ENCODE peak calls at places on chromosomes 13 and 19, in six cellular contexts. One of them, this sample, is unnamed.
A peak's percentile ranks its signal among the peaks of the same experiment; 100 is the strongest.

GRCh38 chr19:54518844-54519243 is 16.2 kb downstream of the LAIR2 start:
- DNase-seq in tibial nerve: no peak
- DNase-seq in stomach: no peak
- DNase-seq in upper lobe of left lung: no peak
- DNase-seq in ovary: no peak
- DNase-seq in K562: peak; percentile 70
- DNase-seq in this sample: no peak

GRCh38 chr19:33557720-33558119 is 36.1 kb upstream of the PEPD start:
- DNase-seq in tibial nerve: no peak
- DNase-seq in stomach: no peak
- DNase-seq in upper lobe of left lung: no peak
- DNase-seq in ovary: no peak
- DNase-seq in K562: no peak
- DNase-seq in this sample: no peak

GRCh38 chr19:13974073-13974472 is 21.8 kb downstream of the DCAF15 start:
- DNase-seq in tibial nerve: no peak
- DNase-seq in stomach: peak; percentile 47
- DNase-seq in upper lobe of left lung: no peak
- DNase-seq in ovary: no peak
- DNase-seq in K562: peak; percentile 78
- DNase-seq in this sample: peak; percentile 32

GRCh38 chr19:56836059-56836458 is 4.5 kb downstream of the PEG3 start:
- DNase-seq in tibial nerve: no peak
- DNase-seq in stomach: no peak
- DNase-seq in upper lobe of left lung: no peak
- DNase-seq in ovary: no peak
- DNase-seq in K562: no peak
- DNase-seq in this sample: no peak

GRCh38 chr19:31356587-31357314 is 7.5 kb upstream of the TSHZ3 start:
- DNase-seq in tibial nerve: no peak
- DNase-seq in stomach: no peak
- DNase-seq in upper lobe of left lung: peak; percentile 47
- DNase-seq in ovary: no peak
- DNase-seq in K562: peak; percentile 73
- DNase-seq in this sample: no peak

GRCh38 chr13:114002009-114002544 is 28.2 kb upstream of the C13orf46 start:
- DNase-seq in tibial nerve: no peak
- DNase-seq in stomach: peak; percentile 60
- DNase-seq in upper lobe of left lung: no peak
- DNase-seq in ovary: no peak
- DNase-seq in K562: no peak
- DNase-seq in this sample: no peak

GRCh38 chr13:22061371-22061805 is 390.5 kb downstream of the FGF9 start:
- DNase-seq in tibial nerve: no peak
- DNase-seq in stomach: no peak
- DNase-seq in upper lobe of left lung: no peak
- DNase-seq in ovary: no peak
- DNase-seq in K562: no peak
- DNase-seq in this sample: no peak

GRCh38 chr13:94192576-94192975 is 286.9 kb downstream of the DCT start:
- DNase-seq in tibial nerve: peak; percentile 30
- DNase-seq in stomach: no peak
- DNase-seq in upper lobe of left lung: peak; percentile 29
- DNase-seq in ovary: no peak
- DNase-seq in K562: no peak
- DNase-seq in this sample: peak; percentile 13

GRCh38 chr19:4518345-4519171 is at the start of gene PLIN4:
- DNase-seq in tibial nerve: no peak
- DNase-seq in stomach: peak; percentile 89
- DNase-seq in upper lobe of left lung: no peak
- DNase-seq in ovary: peak; percentile 96
- DNase-seq in K562: no peak
- DNase-seq in this sample: peak; percentile 24

GRCh38 chr13:70178346-70178745 is 70.1 kb upstream of the KLHL1 start:
- DNase-seq in tibial nerve: no peak
- DNase-seq in stomach: no peak
- DNase-seq in upper lobe of left lung: no peak
- DNase-seq in ovary: no peak
- DNase-seq in K562: no peak
- DNase-seq in this sample: no peak

GRCh38 chr13:35598790-35599369 is 122.4 kb upstream of the MAB21L1 start:
- DNase-seq in tibial nerve: no peak
- DNase-seq in stomach: no peak
- DNase-seq in upper lobe of left lung: no peak
- DNase-seq in ovary: no peak
- DNase-seq in K562: no peak
- DNase-seq in this sample: no peak

GRCh38 chr19:610801-611505 is 21.3 kb downstream of the HCN2 start:
- DNase-seq in tibial nerve: peak; percentile 61
- DNase-seq in stomach: peak; percentile 38
- DNase-seq in upper lobe of left lung: peak; percentile 23
- DNase-seq in ovary: no peak
- DNase-seq in K562: peak; percentile 85
- DNase-seq in this sample: peak; percentile 58

DNA sequence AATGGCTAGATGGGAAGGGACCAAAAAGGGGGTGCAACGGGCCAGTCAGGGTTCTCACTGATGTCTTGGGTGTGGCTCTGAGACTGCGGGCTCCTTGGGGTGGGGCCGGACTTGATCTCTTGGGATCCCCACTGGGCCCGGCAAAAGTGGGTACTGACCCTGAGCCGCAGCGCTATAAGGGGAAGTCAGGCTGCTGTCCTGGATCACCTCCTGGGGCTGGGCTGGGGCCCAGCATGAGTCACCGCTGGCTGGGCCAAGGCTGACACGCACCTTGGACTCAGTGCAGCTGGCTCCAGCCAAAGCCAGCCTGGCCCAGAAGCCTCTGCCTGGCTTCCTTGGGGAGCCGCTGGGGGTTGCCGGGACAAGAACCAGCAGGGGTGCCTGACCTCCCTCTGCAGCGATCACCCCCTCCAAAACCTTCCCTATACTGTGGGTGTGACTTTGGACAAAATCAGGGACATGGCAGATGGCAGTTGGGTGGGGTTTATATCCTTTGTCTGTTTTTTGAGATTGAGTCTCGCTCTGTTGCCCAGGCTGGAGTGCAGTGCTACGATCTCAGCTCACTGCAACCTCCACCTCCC is 614 bp upstream of the IQCN start:
- DNase-seq in tibial nerve: peak; percentile 76
- DNase-seq in stomach: peak; percentile 89
- DNase-seq in upper lobe of left lung: peak; percentile 85
- DNase-seq in ovary: peak; percentile 95
- DNase-seq in K562: peak; percentile 75
- DNase-seq in this sample: peak; percentile 81
- TF ChIP-seq EP300 in tibial nerve: peak; percentile 81
- TF ChIP-seq EP300 in stomach: peak; percentile 48
- TF ChIP-seq EP300 in upper lobe of left lung: no peak
- TF ChIP-seq EP300 in ovary: peak; percentile 17
- TF ChIP-seq EP300 in K562: peak; percentile 7
- TF ChIP-seq EP300 in this sample: no peak

GRCh38 chr19:11798391-11799296 is at the start of gene ZNF491:
- DNase-seq in tibial nerve: peak; percentile 86
- DNase-seq in stomach: peak; percentile 94
- DNase-seq in upper lobe of left lung: peak; percentile 97
- DNase-seq in ovary: peak; percentile 92
- DNase-seq in K562: peak; percentile 88
- DNase-seq in this sample: no peak
- TF ChIP-seq EP300 in tibial nerve: peak; percentile 88
- TF ChIP-seq EP300 in stomach: no peak
- TF ChIP-seq EP300 in upper lobe of left lung: no peak
- TF ChIP-seq EP300 in ovary: no peak
- TF ChIP-seq EP300 in K562: no peak
- TF ChIP-seq EP300 in this sample: no peak

DNA sequence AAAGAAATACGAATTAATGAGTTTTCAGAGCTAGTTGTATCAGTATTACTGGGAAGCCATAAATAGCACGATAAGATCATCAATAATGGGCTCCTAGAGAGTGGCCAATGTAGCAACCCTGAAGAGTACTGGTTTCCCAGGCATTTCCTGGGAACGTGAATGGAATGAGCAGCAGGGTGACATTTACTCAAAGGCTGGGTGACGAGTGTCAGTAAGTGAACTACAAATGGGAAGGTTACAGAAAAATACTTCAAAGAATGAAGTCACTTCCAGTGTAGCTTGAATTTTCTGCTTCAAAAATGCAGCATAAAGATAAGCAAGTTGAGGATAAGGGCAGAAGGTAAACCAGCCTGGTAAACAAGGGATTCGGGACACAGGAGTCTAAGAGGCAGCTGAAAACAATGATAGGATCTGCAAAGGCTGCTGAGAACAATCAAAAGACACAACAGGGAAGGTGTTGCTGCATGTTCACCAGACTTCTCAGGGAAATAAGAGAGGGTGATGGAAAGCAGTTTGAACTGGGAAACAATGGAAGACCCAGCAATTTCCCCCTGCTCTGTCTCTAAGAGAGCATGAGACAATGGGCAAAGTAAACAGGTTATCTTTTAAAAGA is 48.6 kb upstream of the POSTN start:
- DNase-seq in tibial nerve: no peak
- DNase-seq in stomach: no peak
- DNase-seq in upper lobe of left lung: no peak
- DNase-seq in ovary: no peak
- DNase-seq in K562: no peak
- DNase-seq in this sample: no peak
- TF ChIP-seq EP300 in tibial nerve: no peak
- TF ChIP-seq EP300 in stomach: no peak
- TF ChIP-seq EP300 in upper lobe of left lung: no peak
- TF ChIP-seq EP300 in ovary: no peak
- TF ChIP-seq EP300 in K562: no peak
- TF ChIP-seq EP300 in this sample: no peak

DNA sequence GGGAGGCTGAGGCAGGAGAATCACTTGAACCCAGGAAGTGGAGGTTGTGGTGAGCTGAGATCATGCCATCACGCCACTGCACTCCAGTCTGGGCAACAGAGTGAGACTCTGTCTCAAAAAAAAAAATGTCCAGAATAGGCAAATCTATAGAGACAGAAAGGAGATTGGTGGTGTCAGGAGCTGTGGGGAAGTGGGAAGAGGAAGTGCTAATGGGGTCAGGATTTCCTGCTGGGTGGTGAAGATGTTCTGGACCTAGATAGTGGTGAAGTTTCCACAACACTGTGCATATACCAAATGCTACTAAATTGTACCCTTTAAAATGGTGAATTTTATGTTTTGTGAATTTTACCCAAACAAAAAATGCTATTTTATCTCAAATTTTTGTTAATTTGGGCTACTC is 7.6 kb upstream of the CYP4F3 start:
- DNase-seq in tibial nerve: no peak
- DNase-seq in stomach: no peak
- DNase-seq in upper lobe of left lung: no peak
- DNase-seq in ovary: no peak
- DNase-seq in K562: no peak
- DNase-seq in this sample: no peak
- TF ChIP-seq EP300 in tibial nerve: peak; percentile 11
- TF ChIP-seq EP300 in stomach: no peak
- TF ChIP-seq EP300 in upper lobe of left lung: no peak
- TF ChIP-seq EP300 in ovary: no peak
- TF ChIP-seq EP300 in K562: no peak
- TF ChIP-seq EP300 in this sample: no peak

GRCh38 chr13:59782696-59783095 is 381.0 kb downstream of the DIAPH3 start:
- DNase-seq in tibial nerve: no peak
- DNase-seq in stomach: no peak
- DNase-seq in upper lobe of left lung: no peak
- DNase-seq in ovary: no peak
- DNase-seq in K562: no peak
- DNase-seq in this sample: no peak
- TF ChIP-seq EP300 in tibial nerve: no peak
- TF ChIP-seq EP300 in stomach: no peak
- TF ChIP-seq EP300 in upper lobe of left lung: no peak
- TF ChIP-seq EP300 in ovary: no peak
- TF ChIP-seq EP300 in K562: no peak
- TF ChIP-seq EP300 in this sample: no peak